ENCODE peak calls at places on chromosomes 7 and 10, in seven cellular contexts. One of them, this sample, is unnamed.

GRCh38 chr10:86411852-86412550 is 45.4 kb upstream of the GRID1 start:
- DNase-seq in H9: no peak
- DNase-seq in neuronal stem cell: no peak
- DNase-seq in mesendoderm: no peak
- DNase-seq in IMR-90: no peak
- DNase-seq in H1: no peak
- DNase-seq in trophoblast cell: no peak
- DNase-seq in this sample: no peak

GRCh38 chr10:129385600-129385999 is 81.4 kb upstream of the MGMT start:
- DNase-seq in H9: no peak
- DNase-seq in neuronal stem cell: no peak
- DNase-seq in mesendoderm: peak; percentile 46
- DNase-seq in IMR-90: no peak
- DNase-seq in H1: peak; percentile 33
- DNase-seq in trophoblast cell: no peak
- DNase-seq in this sample: no peak

GRCh38 chr10:97278491-97278989 is 13.9 kb downstream of the ARHGAP19 start:
- DNase-seq in H9: no peak
- DNase-seq in neuronal stem cell: no peak
- DNase-seq in mesendoderm: peak; percentile 44
- DNase-seq in IMR-90: peak; percentile 93
- DNase-seq in H1: no peak
- DNase-seq in trophoblast cell: peak; percentile 4
- DNase-seq in this sample: peak; percentile 73

GRCh38 chr10:48517911-48518321 is 87.0 kb downstream of the ARHGAP22 start:
- DNase-seq in H9: no peak
- DNase-seq in neuronal stem cell: no peak
- DNase-seq in mesendoderm: no peak
- DNase-seq in IMR-90: no peak
- DNase-seq in H1: peak; percentile 34
- DNase-seq in trophoblast cell: no peak
- DNase-seq in this sample: no peak

GRCh38 chr10:95266674-95267095 is 24.1 kb downstream of the PDLIM1 start:
- DNase-seq in H9: no peak
- DNase-seq in neuronal stem cell: peak; percentile 56
- DNase-seq in mesendoderm: peak; percentile 99
- DNase-seq in IMR-90: peak; percentile 88
- DNase-seq in H1: no peak
- DNase-seq in trophoblast cell: peak; percentile 73
- DNase-seq in this sample: peak; percentile 97

GRCh38 chr10:126222736-126223511 is 165.4 kb downstream of the ADAM12 start:
- DNase-seq in H9: no peak
- DNase-seq in neuronal stem cell: no peak
- DNase-seq in mesendoderm: no peak
- DNase-seq in IMR-90: peak; percentile 18
- DNase-seq in H1: no peak
- DNase-seq in trophoblast cell: no peak
- DNase-seq in this sample: no peak

GRCh38 chr7:78768859-78769258 is 684.6 kb downstream of the MAGI2 start:
- DNase-seq in H9: no peak
- DNase-seq in neuronal stem cell: no peak
- DNase-seq in mesendoderm: peak; percentile 46
- DNase-seq in IMR-90: no peak
- DNase-seq in H1: no peak
- DNase-seq in trophoblast cell: no peak
- DNase-seq in this sample: peak; percentile 2

GRCh38 chr10:66931340-66931948 is 5.6 kb downstream of the LRRTM3 start:
- DNase-seq in H9: no peak
- DNase-seq in neuronal stem cell: peak; percentile 61
- DNase-seq in mesendoderm: peak; percentile 67
- DNase-seq in IMR-90: peak; percentile 77
- DNase-seq in H1: no peak
- DNase-seq in trophoblast cell: no peak
- DNase-seq in this sample: peak; percentile 63

GRCh38 chr10:124091646-124092269 is 1.6 kb downstream of the CHST15 start:
- DNase-seq in H9: peak; percentile 64
- DNase-seq in neuronal stem cell: peak; percentile 24
- DNase-seq in mesendoderm: peak; percentile 60
- DNase-seq in IMR-90: no peak
- DNase-seq in H1: peak; percentile 71
- DNase-seq in trophoblast cell: no peak
- DNase-seq in this sample: peak; percentile 51

GRCh38 chr10:110498982-110499795 is 1.5 kb downstream of the DUSP5 start:
- DNase-seq in H9: peak; percentile 76
- DNase-seq in neuronal stem cell: no peak
- DNase-seq in mesendoderm: peak; percentile 96
- DNase-seq in IMR-90: peak; percentile 74
- DNase-seq in H1: peak; percentile 73
- DNase-seq in trophoblast cell: no peak
- DNase-seq in this sample: peak; percentile 68

GRCh38 chr7:88480901-88481300 is 174.2 kb upstream of the STEAP4 start:
- DNase-seq in H9: no peak
- DNase-seq in neuronal stem cell: no peak
- DNase-seq in mesendoderm: no peak
- DNase-seq in IMR-90: no peak
- DNase-seq in H1: no peak
- DNase-seq in trophoblast cell: no peak
- DNase-seq in this sample: no peak

GRCh38 chr10:18829259-18829658 is 170.0 kb downstream of the ARL5B start:
- DNase-seq in H9: no peak
- DNase-seq in neuronal stem cell: no peak
- DNase-seq in mesendoderm: no peak
- DNase-seq in IMR-90: no peak
- DNase-seq in H1: no peak
- DNase-seq in trophoblast cell: no peak
- DNase-seq in this sample: no peak

GRCh38 chr10:45409782-45410181 is 35.8 kb downstream of the ALOX5 start:
- DNase-seq in H9: no peak
- DNase-seq in neuronal stem cell: no peak
- DNase-seq in mesendoderm: no peak
- DNase-seq in IMR-90: no peak
- DNase-seq in H1: no peak
- DNase-seq in trophoblast cell: no peak
- DNase-seq in this sample: no peak

GRCh38 chr10:118908487-118909280 is 120.8 kb upstream of the NANOS1 start:
- DNase-seq in H9: no peak
- DNase-seq in neuronal stem cell: no peak
- DNase-seq in mesendoderm: peak; percentile 8
- DNase-seq in IMR-90: no peak
- DNase-seq in H1: no peak
- DNase-seq in trophoblast cell: no peak
- DNase-seq in this sample: no peak

GRCh38 chr10:69994262-69994661 is 58.4 kb upstream of the MACROH2A2 start:
- DNase-seq in H9: peak; percentile 46
- DNase-seq in neuronal stem cell: no peak
- DNase-seq in mesendoderm: peak; percentile 70
- DNase-seq in IMR-90: peak; percentile 59
- DNase-seq in H1: no peak
- DNase-seq in trophoblast cell: peak; percentile 25
- DNase-seq in this sample: peak; percentile 61

GRCh38 chr7:116570306-116570705 is 45.5 kb downstream of the CAV1 start:
- DNase-seq in H9: no peak
- DNase-seq in neuronal stem cell: no peak
- DNase-seq in mesendoderm: no peak
- DNase-seq in IMR-90: no peak
- DNase-seq in H1: no peak
- DNase-seq in trophoblast cell: no peak
- DNase-seq in this sample: peak; percentile 45

GRCh38 chr10:69835875-69836727 is 34.4 kb downstream of the COL13A1 start:
- DNase-seq in H9: no peak
- DNase-seq in neuronal stem cell: no peak
- DNase-seq in mesendoderm: no peak
- DNase-seq in IMR-90: no peak
- DNase-seq in H1: no peak
- DNase-seq in trophoblast cell: no peak
- DNase-seq in this sample: no peak

GRCh38 chr7:1325646-1326510 is 93.2 kb downstream of the UNCX start:
- DNase-seq in H9: no peak
- DNase-seq in neuronal stem cell: no peak
- DNase-seq in mesendoderm: no peak
- DNase-seq in IMR-90: no peak
- DNase-seq in H1: peak; percentile 44
- DNase-seq in trophoblast cell: no peak
- DNase-seq in this sample: no peak

GRCh38 chr7:149228831-149229471 is 10.5 kb upstream of the ZNF212 start:
- DNase-seq in H9: no peak
- DNase-seq in neuronal stem cell: no peak
- DNase-seq in mesendoderm: no peak
- DNase-seq in IMR-90: no peak
- DNase-seq in H1: no peak
- DNase-seq in trophoblast cell: no peak
- DNase-seq in this sample: no peak
- H3K23ac ChIP-seq in H9: no peak overlapping the region
- H3K23ac ChIP-seq in neuronal stem cell: no peak overlapping the region
- H3K23ac ChIP-seq in mesendoderm: no peak overlapping the region
- H3K23ac ChIP-seq in IMR-90: peak overlapping the region; percentile 1
- H3K23ac ChIP-seq in H1: no peak overlapping the region
- H3K23ac ChIP-seq in trophoblast cell: no peak overlapping the region
- H3K23ac ChIP-seq in this sample: no peak overlapping the region

GRCh38 chr10:114328278-114328812 is 76.0 kb downstream of the AFAP1L2 start:
- DNase-seq in H9: no peak
- DNase-seq in neuronal stem cell: no peak
- DNase-seq in mesendoderm: no peak
- DNase-seq in IMR-90: no peak
- DNase-seq in H1: no peak
- DNase-seq in trophoblast cell: no peak
- DNase-seq in this sample: no peak
- H2BK5ac ChIP-seq in H9: no peak overlapping the region
- H2BK5ac ChIP-seq in neuronal stem cell: no peak overlapping the region
- H2BK5ac ChIP-seq in mesendoderm: no peak overlapping the region
- H2BK5ac ChIP-seq in IMR-90: no peak overlapping the region
- H2BK5ac ChIP-seq in H1: peak overlapping the region; percentile 75
- H2BK5ac ChIP-seq in trophoblast cell: no peak overlapping the region
- H2BK5ac ChIP-seq in this sample: no peak overlapping the region

GRCh38 chr7:157760004-157760730 is 423.4 kb downstream of the DNAJB6 start:
- DNase-seq in H9: peak; percentile 33
- DNase-seq in neuronal stem cell: no peak
- DNase-seq in mesendoderm: peak; percentile 42
- DNase-seq in IMR-90: no peak
- DNase-seq in H1: no peak
- DNase-seq in trophoblast cell: no peak
- DNase-seq in this sample: no peak
- H3K23ac ChIP-seq in H9: no peak overlapping the region
- H3K23ac ChIP-seq in neuronal stem cell: peak overlapping the region; percentile 0
- H3K23ac ChIP-seq in mesendoderm: no peak overlapping the region
- H3K23ac ChIP-seq in IMR-90: no peak overlapping the region
- H3K23ac ChIP-seq in H1: no peak overlapping the region
- H3K23ac ChIP-seq in trophoblast cell: no peak overlapping the region
- H3K23ac ChIP-seq in this sample: no peak overlapping the region

DNA sequence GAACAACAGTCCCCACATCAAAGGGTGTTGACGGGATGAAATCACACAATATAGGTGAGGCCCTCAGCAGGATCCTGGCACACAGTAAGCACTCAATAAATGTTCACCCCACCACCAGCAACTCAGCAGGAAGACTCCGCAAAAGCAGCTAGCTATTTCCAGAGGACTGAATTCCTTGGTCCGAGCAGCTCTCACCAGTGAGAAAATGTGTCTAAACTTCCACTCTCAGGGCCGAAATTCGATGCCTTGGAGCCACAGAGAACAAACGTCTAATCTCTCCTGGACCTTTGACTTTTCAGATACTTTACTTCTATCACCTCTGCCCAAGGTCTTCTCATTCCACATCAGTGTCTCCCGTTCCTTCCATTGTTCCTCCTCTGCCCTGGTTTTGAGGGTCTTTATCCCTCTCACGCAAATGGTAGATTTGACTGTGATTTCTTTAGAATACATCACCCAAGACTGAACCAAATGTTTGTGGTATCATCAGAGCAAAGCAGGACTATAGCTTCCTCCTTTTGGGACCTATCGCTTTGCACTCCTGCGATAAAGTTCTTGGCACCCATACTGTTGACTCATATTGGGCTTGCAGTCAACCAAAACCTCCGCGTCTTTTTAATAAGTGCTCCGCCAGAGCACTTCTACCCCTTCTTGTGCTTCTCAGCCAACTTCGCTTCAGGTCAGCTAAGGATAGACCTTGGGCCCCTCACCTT is 903 bp upstream of the NT5C2 start:
- DNase-seq in H9: no peak
- DNase-seq in neuronal stem cell: peak; percentile 11
- DNase-seq in mesendoderm: peak; percentile 63
- DNase-seq in IMR-90: peak; percentile 8
- DNase-seq in H1: no peak
- DNase-seq in trophoblast cell: no peak
- DNase-seq in this sample: no peak
- H2BK5ac ChIP-seq in H9: no peak overlapping the region
- H2BK5ac ChIP-seq in neuronal stem cell: no peak overlapping the region
- H2BK5ac ChIP-seq in mesendoderm: peak overlapping the region; percentile 6
- H2BK5ac ChIP-seq in IMR-90: no peak overlapping the region
- H2BK5ac ChIP-seq in H1: peak overlapping the region; percentile 9
- H2BK5ac ChIP-seq in trophoblast cell: no peak overlapping the region
- H2BK5ac ChIP-seq in this sample: no peak overlapping the region

DNA sequence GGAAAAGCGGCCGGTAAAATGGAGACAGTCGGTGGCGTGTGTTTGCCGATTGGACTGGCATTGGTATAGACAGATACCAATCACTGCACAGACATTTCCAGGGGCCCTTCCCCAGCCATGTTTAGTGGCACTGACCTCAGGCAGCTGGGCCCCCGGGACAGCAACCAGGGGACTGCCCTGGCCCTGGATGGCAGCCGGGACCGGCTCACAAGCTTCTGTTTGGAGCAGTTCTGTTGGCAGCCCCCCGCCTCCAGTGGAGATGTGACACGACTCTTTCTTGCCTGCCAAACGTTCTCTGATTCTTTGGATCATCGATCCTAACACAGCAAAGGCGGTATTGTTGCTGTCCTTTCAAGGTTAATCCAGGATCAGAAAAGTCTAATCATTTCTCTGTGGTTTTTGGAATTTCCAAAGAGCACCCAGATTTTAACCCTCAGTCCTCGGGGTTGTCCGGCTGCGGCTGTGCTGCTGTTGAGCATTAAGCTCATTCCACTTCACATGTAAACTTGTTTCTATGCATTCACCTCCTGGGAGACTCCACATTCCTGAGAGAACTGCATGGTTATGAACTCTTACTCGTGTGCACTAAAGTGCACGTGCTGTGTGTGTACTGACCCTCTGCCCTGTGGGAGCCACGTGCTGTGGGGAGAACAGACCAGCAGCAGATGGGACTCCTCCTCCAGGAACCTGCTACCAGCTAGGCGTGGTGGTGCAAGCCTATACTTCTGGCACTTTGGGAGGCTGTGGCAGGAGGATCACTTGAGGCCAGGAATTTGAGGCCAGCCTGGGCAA is 46.0 kb downstream of the FOXK1 start:
- DNase-seq in H9: no peak
- DNase-seq in neuronal stem cell: no peak
- DNase-seq in mesendoderm: no peak
- DNase-seq in IMR-90: no peak
- DNase-seq in H1: no peak
- DNase-seq in trophoblast cell: no peak
- DNase-seq in this sample: peak; percentile 45
- H3K23ac ChIP-seq in H9: no peak overlapping the region
- H3K23ac ChIP-seq in neuronal stem cell: no peak overlapping the region
- H3K23ac ChIP-seq in mesendoderm: no peak overlapping the region
- H3K23ac ChIP-seq in IMR-90: no peak overlapping the region
- H3K23ac ChIP-seq in H1: no peak overlapping the region
- H3K23ac ChIP-seq in trophoblast cell: no peak overlapping the region
- H3K23ac ChIP-seq in this sample: no peak overlapping the region

GRCh38 chr7:17638727-17639126 is 301.6 kb downstream of the SNX13 start:
- DNase-seq in H9: no peak
- DNase-seq in neuronal stem cell: no peak
- DNase-seq in mesendoderm: no peak
- DNase-seq in IMR-90: peak; percentile 16
- DNase-seq in H1: no peak
- DNase-seq in trophoblast cell: no peak
- DNase-seq in this sample: no peak
- H2BK5ac ChIP-seq in H9: no peak overlapping the region
- H2BK5ac ChIP-seq in neuronal stem cell: no peak overlapping the region
- H2BK5ac ChIP-seq in mesendoderm: no peak overlapping the region
- H2BK5ac ChIP-seq in IMR-90: no peak overlapping the region
- H2BK5ac ChIP-seq in H1: no peak overlapping the region
- H2BK5ac ChIP-seq in trophoblast cell: no peak overlapping the region
- H2BK5ac ChIP-seq in this sample: no peak overlapping the region

This sample was measured in mesenchymal stem cell.